ENCODE peak calls at places on chromosomes 2 and 18, in nine cellular contexts. C, Z, D, J, E, H, T, I and R are unnamed samples.

GRCh38 chr2:236131073-236131692 is 37.0 kb downstream of the GBX2 start:
- DNase-seq in C (no peak), Z (no peak), D (no peak), J (no peak), E (no peak), H (no peak), T (no peak), I (no peak), R (no peak)

GRCh38 chr2:63856302-63856600 is 14.6 kb downstream of the UGP2 start:
- DNase-seq in C (no peak), Z (no peak), D (peak; percentile 39), J (no peak), E (no peak), H (peak; percentile 45), T (no peak), I (no peak), R (no peak)

GRCh38 chr2:85770369-85770768 is 16.6 kb downstream of the ATOH8 start:
- DNase-seq in C (no peak), Z (no peak), D (no peak), J (no peak), E (no peak), H (no peak), T (no peak), I (no peak), R (no peak)

GRCh38 chr2:57720728-57721627 is 325.6 kb upstream of the VRK2 start:
- DNase-seq in C (peak; percentile 18), Z (peak; percentile 53), D (no peak), J (peak; percentile 67), E (peak; percentile 63), H (no peak), T (peak; percentile 51), I (peak; percentile 78), R (peak; percentile 44)

GRCh38 chr2:239370403-239370802 is 30.4 kb downstream of the HDAC4 start:
- DNase-seq in C (no peak), Z (no peak), D (no peak), J (no peak), E (no peak), H (no peak), T (no peak), I (no peak), R (no peak)

GRCh38 chr2:96330407-96330806 is 5.2 kb upstream of the NCAPH start:
- DNase-seq in C (no peak), Z (no peak), D (no peak), J (no peak), E (no peak), H (no peak), T (no peak), I (peak; percentile 28), R (no peak)

GRCh38 chr2:74671479-74671878 is 17.4 kb downstream of the SEMA4F start:
- DNase-seq in C (no peak), Z (no peak), D (no peak), J (no peak), E (no peak), H (no peak), T (no peak), I (no peak), R (no peak)

GRCh38 chr2:202135111-202135874 is 62.2 kb downstream of the KIAA2012 start:
- DNase-seq in C (no peak), Z (no peak), D (no peak), J (no peak), E (no peak), H (no peak), T (no peak), I (no peak), R (peak; percentile 85)

GRCh38 chr2:128513416-128514283 is 195.0 kb upstream of the HS6ST1 start:
- DNase-seq in C (no peak), Z (no peak), D (no peak), J (no peak), E (no peak), H (no peak), T (no peak), I (no peak), R (no peak)

GRCh38 chr2:76895469-76895868 is 626.7 kb downstream of the LRRTM4 start:
- DNase-seq in C (no peak), Z (no peak), D (no peak), J (no peak), E (peak; percentile 41), H (no peak), T (no peak), I (no peak), R (no peak)

GRCh38 chr2:130393318-130393910 is 37.6 kb downstream of the PTPN18 start:
- DNase-seq in C (no peak), Z (no peak), D (no peak), J (no peak), E (no peak), H (no peak), T (no peak), I (no peak), R (no peak)

GRCh38 chr2:168336786-168337388 is 89.5 kb upstream of the STK39 start:
- DNase-seq in C (no peak), Z (no peak), D (peak; percentile 35), J (peak; percentile 72), E (peak; percentile 33), H (peak; percentile 32), T (no peak), I (peak; percentile 96), R (peak; percentile 69)

GRCh38 chr18:58363767-58364540 is 264.9 kb downstream of the ALPK2 start:
- DNase-seq in C (no peak), Z (no peak), D (no peak), J (no peak), E (no peak), H (no peak), T (no peak), I (no peak), R (no peak)

GRCh38 chr2:127662937-127663565 is 12.3 kb downstream of the LIMS2 start:
- DNase-seq in C (no peak), Z (no peak), D (no peak), J (no peak), E (no peak), H (no peak), T (no peak), I (no peak), R (no peak)

GRCh38 chr2:52253605-52254004 is 1221.7 kb upstream of the NRXN1 start:
- DNase-seq in C (no peak), Z (no peak), D (no peak), J (no peak), E (no peak), H (no peak), T (no peak), I (no peak), R (no peak)

GRCh38 chr18:44609210-44609941 is 71.3 kb upstream of the SETBP1 start:
- DNase-seq in C (no peak), Z (no peak), D (no peak), J (no peak), E (peak; percentile 80), H (no peak), T (no peak), I (no peak), R (no peak)

GRCh38 chr2:10814142-10814541 is 1.6 kb upstream of the PDIA6 start:
- DNase-seq in C (no peak), Z (no peak), D (no peak), J (no peak), E (no peak), H (no peak), T (no peak), I (no peak), R (no peak)

GRCh38 chr18:48931680-48932461 is 18.9 kb downstream of the SMAD7 start:
- DNase-seq in C (no peak), Z (no peak), D (no peak), J (no peak), E (no peak), H (no peak), T (no peak), I (peak; percentile 58), R (no peak)

GRCh38 chr18:78772369-78773302 is 207.0 kb upstream of the SALL3 start:
- DNase-seq in C (no peak), Z (no peak), D (no peak), J (no peak), E (no peak), H (no peak), T (no peak), I (no peak), R (no peak)

GRCh38 chr2:57278451-57278850 is 768.2 kb upstream of the VRK2 start:
- DNase-seq in C (no peak), Z (no peak), D (no peak), J (no peak), E (no peak), H (no peak), T (no peak), I (peak; percentile 15), R (no peak)

GRCh38 chr2:108591163-108591562 is 56.9 kb downstream of the LIMS1 start:
- DNase-seq in C (no peak), Z (no peak), D (no peak), J (no peak), E (no peak), H (no peak), T (no peak), I (no peak), R (no peak)

GRCh38 chr2:30026091-30027055 is 105.0 kb upstream of the ALK start:
- DNase-seq in C (no peak), Z (no peak), D (no peak), J (peak; percentile 79), E (peak; percentile 18), H (no peak), T (peak; percentile 63), I (peak; percentile 71), R (peak; percentile 50)

GRCh38 chr2:120528051-120528692 is 182.2 kb downstream of the INHBB start:
- DNase-seq in C (no peak), Z (no peak), D (no peak), J (peak; percentile 32), E (no peak), H (no peak), T (no peak), I (no peak), R (no peak)

GRCh38 chr2:10047616-10048500 is 4.5 kb downstream of the KLF11 start:
- DNase-seq in C (no peak), Z (no peak), D (no peak), J (no peak), E (no peak), H (no peak), T (no peak), I (no peak), R (no peak)

GRCh38 chr18:48428494-48429177 is 19.5 kb upstream of the ZBTB7C start:
- DNase-seq in C (no peak), Z (no peak), D (no peak), J (no peak), E (peak; percentile 74), H (no peak), T (no peak), I (no peak), R (no peak)

GRCh38 chr2:23280401-23280800 is 104.6 kb upstream of the KLHL29 start:
- DNase-seq in C (no peak), Z (no peak), D (no peak), J (no peak), E (no peak), H (no peak), T (no peak), I (peak; percentile 50), R (no peak)

GRCh38 chr18:47735041-47735440 is 195.4 kb downstream of the SMAD2 start:
- DNase-seq in C (no peak), Z (no peak), D (no peak), J (no peak), E (no peak), H (no peak), T (no peak), I (no peak), R (no peak)

GRCh38 chr2:240469239-240469636 is 33.8 kb downstream of the GPC1 start:
- DNase-seq in C (no peak), Z (no peak), D (no peak), J (no peak), E (no peak), H (no peak), T (peak; percentile 3), I (no peak), R (peak; percentile 38)

GRCh38 chr2:159409116-159409800 is 122.8 kb upstream of the WDSUB1 start:
- DNase-seq in C (no peak), Z (no peak), D (no peak), J (no peak), E (no peak), H (no peak), T (no peak), I (no peak), R (no peak)

GRCh38 chr2:232871835-232872736 is 2.0 kb downstream of the SNORC start:
- DNase-seq in C (no peak), Z (no peak), D (no peak), J (no peak), E (no peak), H (no peak), T (no peak), I (no peak), R (peak; percentile 30)

GRCh38 chr2:102708847-102709559 is 52.8 kb upstream of the TMEM182 start:
- DNase-seq in C (no peak), Z (no peak), D (no peak), J (no peak), E (no peak), H (no peak), T (no peak), I (peak; percentile 92), R (no peak)